ENCODE peak calls at places on chromosomes 6 and 20, in four cellular contexts. S, T, P and D are unnamed samples.

GRCh38 chr20:2206957-2207769 is 88.6 kb upstream of the TGM3 start:
- DNase-seq in S (peak; percentile 25), T (peak; percentile 54), P (no peak), D (peak; percentile 55)

GRCh38 chr20:33666293-33667244 is at the start of gene ACTL10:
- DNase-seq in S (peak; percentile 98), T (peak; percentile 95), P (peak; percentile 96), D (peak; percentile 98)

GRCh38 chr20:17859616-17860232 is 108.9 kb downstream of the SNX5 start:
- DNase-seq in S (no peak), T (no peak), P (no peak), D (no peak)

GRCh38 chr6:10882654-10883053 is 813 bp upstream of the GCM2 start:
- DNase-seq in S (no peak), T (no peak), P (no peak), D (no peak)

GRCh38 chr6:126167726-126168125 is 172.2 kb upstream of the CENPW start:
- DNase-seq in S (no peak), T (no peak), P (no peak), D (no peak)

GRCh38 chr6:159729598-159729997 is 2.3 kb downstream of the WTAP start:
- DNase-seq in S (no peak), T (peak; percentile 26), P (no peak), D (peak; percentile 25)

GRCh38 chr6:63859520-63859919 is 223.9 kb downstream of the PHF3 start:
- DNase-seq in S (no peak), T (no peak), P (no peak), D (no peak)

GRCh38 chr6:100846276-100846675 is 34.9 kb downstream of the ASCC3 start:
- DNase-seq in S (no peak), T (peak; percentile 1), P (no peak), D (no peak)

GRCh38 chr6:89977808-89978748 is 83.8 kb downstream of the GJA10 start:
- DNase-seq in S (peak; percentile 28), T (peak; percentile 90), P (no peak), D (peak; percentile 63)

GRCh38 chr6:42745083-42745637 is 743 bp downstream of the TBCC start:
- DNase-seq in S (no peak), T (peak; percentile 43), P (no peak), D (peak; percentile 54)

GRCh38 chr6:67629268-67629667 is 1005.8 kb upstream of the ADGRB3 start:
- DNase-seq in S (no peak), T (peak; percentile 70), P (no peak), D (no peak)

GRCh38 chr6:6820688-6821238 is 232.2 kb downstream of the LY86 start:
- DNase-seq in S (no peak), T (no peak), P (no peak), D (no peak)

GRCh38 chr6:44000164-44000842 is 126.9 kb downstream of the MRPL14 start:
- DNase-seq in S (no peak), T (peak; percentile 32), P (no peak), D (peak; percentile 33)

GRCh38 chr6:27593200-27593818 is 120.4 kb upstream of the ZNF184 start:
- DNase-seq in S (peak; percentile 5), T (peak; percentile 4), P (no peak), D (no peak)

GRCh38 chr6:64736421-64736950 is 970.5 kb downstream of the EYS start:
- DNase-seq in S (no peak), T (no peak), P (no peak), D (no peak)

GRCh38 chr20:4730782-4731181 is 9.1 kb downstream of the PRND start:
- DNase-seq in S (no peak), T (no peak), P (no peak), D (no peak)

GRCh38 chr6:7252390-7252789 is 60.6 kb downstream of the SSR1 start:
- DNase-seq in S (no peak), T (no peak), P (no peak), D (no peak)

GRCh38 chr6:144411506-144412165 is 126.5 kb downstream of the UTRN start:
- DNase-seq in S (no peak), T (peak; percentile 38), P (no peak), D (no peak)

GRCh38 chr20:34401741-34402455 is 38.8 kb downstream of the ITCH start:
- DNase-seq in S (no peak), T (no peak), P (no peak), D (no peak)

GRCh38 chr6:152099816-152100618 is 292.5 kb downstream of the ESR1 start:
- DNase-seq in S (no peak), T (peak; percentile 40), P (no peak), D (no peak)

GRCh38 chr6:149860834-149861602 is 3.1 kb downstream of the LRP11 start:
- DNase-seq in S (no peak), T (no peak), P (no peak), D (peak; percentile 36)

GRCh38 chr6:111549744-111550143 is 55.9 kb downstream of the TRAF3IP2 start:
- DNase-seq in S (no peak), T (no peak), P (no peak), D (no peak)

GRCh38 chr20:39070484-39071231 is 108.5 kb downstream of the DHX35 start:
- DNase-seq in S (peak; percentile 49), T (peak; percentile 65), P (peak; percentile 20), D (peak; percentile 60)

GRCh38 chr20:29790510-29790909 is 1467.0 kb upstream of the DEFB115 start:
- DNase-seq in S (no peak), T (no peak), P (no peak), D (no peak)

DNA sequence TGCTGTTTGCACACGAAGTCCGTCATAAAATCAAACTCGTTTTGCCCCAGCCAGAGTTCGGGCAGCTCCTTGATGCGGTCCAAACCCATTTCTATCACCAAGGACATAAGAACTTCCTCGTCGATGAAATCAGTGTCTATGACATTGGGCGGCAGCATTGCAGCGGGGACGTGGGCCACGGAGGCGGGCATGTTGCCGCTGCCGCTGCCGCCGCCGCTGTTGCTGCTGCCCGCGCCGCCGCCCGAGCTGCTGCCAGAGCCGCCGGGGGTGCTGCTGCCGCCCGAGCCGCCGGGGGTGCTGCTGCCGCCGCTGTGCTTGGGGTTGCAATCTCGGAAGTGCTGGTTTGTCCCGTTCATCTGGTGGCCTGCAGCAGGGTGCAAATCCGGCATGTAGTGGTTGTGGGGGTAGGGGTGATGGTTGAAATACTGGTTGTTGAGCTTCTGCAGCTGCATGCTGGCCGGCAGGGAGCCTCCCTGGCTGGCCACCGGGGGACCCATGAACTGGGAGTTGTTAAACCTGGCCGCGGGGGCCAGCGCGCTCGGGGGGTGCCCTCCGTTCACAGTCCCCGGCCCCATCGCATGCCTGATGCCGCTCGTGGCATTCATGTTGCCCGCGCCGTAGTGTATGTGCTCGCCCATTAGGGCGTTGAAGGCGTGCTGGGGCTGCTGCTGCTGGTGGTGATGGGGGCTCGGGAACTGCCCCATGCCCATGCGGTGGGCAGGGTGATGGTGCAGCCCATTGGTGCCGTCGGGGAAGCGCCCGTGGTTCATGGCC is 1.1 kb downstream of the CITED2 start:
- DNase-seq in S (peak; percentile 37), T (peak; percentile 53), P (no peak), D (peak; percentile 53)
- TF ChIP-seq CTCF in S (peak; percentile 31), T (no peak), P (no peak), D (peak; percentile 24)

DNA sequence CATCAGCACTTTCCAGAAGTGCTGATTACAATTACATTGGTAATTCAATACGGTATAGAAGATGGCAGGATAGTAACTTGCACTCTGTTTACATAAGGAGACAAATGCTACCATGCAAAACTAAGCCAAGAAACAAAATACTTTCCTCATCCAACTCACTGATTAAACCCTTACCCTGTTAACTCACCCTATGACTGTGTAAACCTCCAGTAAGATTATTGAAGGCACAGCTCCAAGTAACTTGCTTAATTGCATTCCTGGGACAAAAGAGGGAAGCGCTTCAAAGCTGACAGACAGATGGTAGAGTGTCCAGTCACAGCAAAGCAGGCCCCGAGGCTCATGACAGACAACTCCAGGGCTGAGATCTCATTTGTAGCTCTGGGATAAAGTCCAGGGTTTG is 6.9 kb upstream of the KIF16B start:
- DNase-seq in S (peak; percentile 20), T (peak; percentile 71), P (peak; percentile 69), D (peak; percentile 31)
- TF ChIP-seq CTCF in S (no peak), T (no peak), P (no peak), D (no peak)

DNA sequence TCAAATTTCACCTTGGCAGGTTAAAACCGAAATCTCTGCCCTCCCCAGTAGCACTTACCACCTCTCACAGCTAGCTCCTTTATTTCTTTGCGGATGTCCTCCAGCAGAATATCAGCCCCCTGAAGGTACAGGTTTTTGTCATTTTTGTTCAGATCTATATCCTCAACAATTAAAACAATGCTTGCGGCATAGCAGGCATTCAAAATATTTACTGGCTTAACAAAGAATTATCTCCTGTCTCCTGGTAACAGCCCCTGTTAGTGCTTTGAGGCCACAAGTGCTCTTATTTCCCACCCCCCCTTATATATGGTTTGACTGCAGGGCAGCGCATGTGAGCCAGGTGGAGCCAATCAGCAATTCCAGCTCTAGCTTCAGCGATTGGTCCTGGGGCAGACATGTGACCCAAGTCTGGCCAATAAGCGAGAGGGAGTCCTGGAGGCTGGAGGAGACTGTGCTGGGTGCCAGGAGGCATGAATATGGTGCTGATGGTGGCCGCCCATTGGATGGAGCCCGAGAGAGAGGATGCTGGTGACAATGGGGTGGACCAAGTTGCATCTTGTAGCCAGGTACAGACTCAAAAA is 21.0 kb downstream of the SULF2 start:
- DNase-seq in S (no peak), T (no peak), P (no peak), D (no peak)
- TF ChIP-seq CTCF in S (no peak), T (no peak), P (no peak), D (no peak)

DNA sequence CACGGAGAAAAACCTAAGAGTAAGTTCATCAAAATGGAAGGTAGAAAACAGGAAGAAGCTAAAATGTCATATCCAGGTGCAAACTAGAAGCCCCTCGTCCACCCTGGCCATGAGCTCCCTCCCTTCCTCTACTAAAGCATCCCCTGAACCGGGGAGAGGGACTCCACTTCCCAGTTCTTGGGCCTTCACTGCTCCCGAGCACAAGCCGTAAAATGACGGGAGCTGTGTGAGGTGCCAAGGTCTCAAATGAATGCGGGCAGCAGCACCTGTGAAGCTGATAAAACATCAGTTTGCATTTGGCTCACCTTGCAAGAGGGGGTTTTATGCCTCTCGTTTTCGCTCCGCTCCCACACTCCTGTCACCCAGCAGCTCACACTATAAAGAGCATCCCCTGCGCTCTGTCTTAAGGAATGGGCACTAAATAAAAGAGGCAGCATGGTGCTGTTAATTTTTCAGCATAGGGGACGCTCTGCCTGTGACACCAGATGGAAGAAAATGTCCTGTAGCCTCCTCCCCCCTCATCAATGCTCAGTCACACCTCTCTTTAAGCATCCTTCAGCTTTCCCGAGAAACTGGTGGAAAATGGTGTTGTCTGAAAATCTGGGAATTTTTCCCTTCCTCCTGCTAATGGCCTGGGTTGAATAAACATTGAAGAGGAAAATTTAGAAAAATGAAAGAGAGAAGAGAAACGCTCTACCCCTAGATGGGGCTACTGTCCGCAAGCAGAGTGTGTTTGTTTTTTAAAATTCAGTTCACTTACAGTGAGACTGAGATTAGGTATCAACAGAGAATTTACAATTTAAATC is 563.0 kb upstream of the AGPAT4 start:
- DNase-seq in S (no peak), T (peak; percentile 31), P (no peak), D (peak; percentile 29)
- TF ChIP-seq CTCF in S (peak; percentile 71), T (peak; percentile 75), P (peak; percentile 61), D (peak; percentile 64)

DNA sequence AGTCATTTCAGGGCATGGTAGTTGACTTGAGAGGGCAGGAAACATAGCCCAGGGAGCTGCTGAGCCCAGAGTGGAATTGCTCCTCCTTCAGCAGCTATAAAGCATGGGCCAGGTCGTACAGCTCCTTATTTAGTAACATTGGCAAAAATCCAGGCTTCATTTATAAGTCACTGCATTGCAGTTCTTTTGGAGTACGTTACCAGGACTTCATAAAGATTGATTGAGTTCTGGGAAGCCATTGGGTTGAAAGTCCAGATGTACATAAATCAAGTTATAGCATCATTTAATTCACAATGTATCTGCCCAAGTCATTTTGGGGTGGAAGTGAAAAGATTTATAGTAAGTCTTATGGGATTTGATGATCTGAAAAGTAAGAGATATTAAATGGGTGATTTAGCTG is 53.0 kb upstream of the ANKEF1 start:
- DNase-seq in S (no peak), T (peak; percentile 53), P (no peak), D (no peak)
- TF ChIP-seq CTCF in S (no peak), T (no peak), P (no peak), D (no peak)

GRCh38 chr6:4059115-4059777 is 19.7 kb downstream of the FAM217A start:
- DNase-seq in S (peak; percentile 93), T (peak; percentile 88), P (peak; percentile 27), D (peak; percentile 87)
- TF ChIP-seq CTCF in S (peak; percentile 59), T (peak; percentile 51), P (peak; percentile 17), D (peak; percentile 10)